ENCODE peak calls at places on chromosome 3, in four cellular contexts. C is fibroblast of pulmonary artery, Q is fibroblast of lung, V is left ventricle myocardium inferior. S is an unnamed sample.

GRCh38 chr3:141462176-141462859 is 24.5 kb upstream of the RASA2 start:
- DNase-seq in C (no peak), Q (no peak), V (no peak), S (no peak)

GRCh38 chr3:129888739-129889138 is 4.8 kb downstream of the TMCC1 start:
- DNase-seq in C (peak; percentile 83), Q (peak; percentile 97), V (no peak), S (peak; percentile 87)

GRCh38 chr3:155407971-155408370 is 114.5 kb upstream of the STRIT1 start:
- DNase-seq in C (no peak), Q (no peak), V (no peak), S (no peak)

GRCh38 chr3:143120716-143121239 is 1.2 kb downstream of the CHST2 start:
- DNase-seq in C (peak; percentile 50), Q (peak; percentile 43), V (no peak), S (no peak)

GRCh38 chr3:98086873-98087272 is at the start of gene OR5AC2:
- DNase-seq in C (no peak), Q (no peak), V (no peak), S (no peak)

GRCh38 chr3:48847053-48847585 is 555 bp downstream of the PRKAR2A start:
- DNase-seq in C (peak; percentile 79), Q (peak; percentile 79), V (peak; percentile 87), S (no peak)

GRCh38 chr3:48004694-48005093 is 11.5 kb downstream of the MAP4 start:
- DNase-seq in C (no peak), Q (no peak), V (no peak), S (no peak)

GRCh38 chr3:124768812-124769211 is 38.6 kb downstream of the UMPS start:
- DNase-seq in C (peak; percentile 29), Q (no peak), V (no peak), S (no peak)

GRCh38 chr3:15428539-15428938 is 1.1 kb downstream of the EAF1 start:
- DNase-seq in C (peak; percentile 62), Q (peak; percentile 79), V (no peak), S (peak; percentile 12)

GRCh38 chr3:161163297-161163696 is 57.8 kb upstream of the NMD3 start:
- DNase-seq in C (peak; percentile 93), Q (peak; percentile 99), V (no peak), S (peak; percentile 83)

GRCh38 chr3:55692958-55693558 is 206.0 kb upstream of the WNT5A start:
- DNase-seq in C (peak; percentile 4), Q (peak; percentile 61), V (no peak), S (peak; percentile 5)

GRCh38 chr3:153958635-153959320 is 162.4 kb upstream of the ARHGEF26 start:
- DNase-seq in C (peak; percentile 47), Q (peak; percentile 34), V (no peak), S (no peak)

GRCh38 chr3:42302924-42303634 is 37.1 kb upstream of the CCK start:
- DNase-seq in C (no peak), Q (no peak), V (no peak), S (no peak)

GRCh38 chr3:183987014-183987600 is 30.6 kb downstream of the ABCC5 start:
- DNase-seq in C (no peak), Q (no peak), V (no peak), S (no peak)

GRCh38 chr3:53264718-53265117 is 8.9 kb upstream of the TKT start:
- DNase-seq in C (no peak), Q (no peak), V (peak; percentile 48), S (no peak)

GRCh38 chr3:5388091-5388490 is 200.6 kb downstream of the EDEM1 start:
- DNase-seq in C (no peak), Q (no peak), V (no peak), S (no peak)

GRCh38 chr3:148648685-148649352 is 48.9 kb upstream of the AGTR1 start:
- DNase-seq in C (peak; percentile 74), Q (peak; percentile 82), V (no peak), S (no peak)

GRCh38 chr3:10997196-10997595 is 4.6 kb downstream of the SLC6A1 start:
- DNase-seq in C (no peak), Q (no peak), V (no peak), S (no peak)

GRCh38 chr3:42867138-42867537 is 8.5 kb downstream of the CYP8B1 start:
- DNase-seq in C (no peak), Q (no peak), V (no peak), S (no peak)

GRCh38 chr3:8482960-8483665 is 18.5 kb upstream of the LMCD1 start:
- DNase-seq in C (peak; percentile 96), Q (peak; percentile 99), V (peak; percentile 59), S (peak; percentile 96)

GRCh38 chr3:120182613-120183524 is 88.6 kb upstream of the GSK3B start:
- DNase-seq in C (peak; percentile 78), Q (no peak), V (no peak), S (no peak)

GRCh38 chr3:27357665-27358258 is 11.4 kb downstream of the NEK10 start:
- DNase-seq in C (peak; percentile 76), Q (peak; percentile 39), V (no peak), S (no peak)

GRCh38 chr3:30180305-30181275 is 425.8 kb upstream of the TGFBR2 start:
- DNase-seq in C (peak; percentile 53), Q (no peak), V (no peak), S (no peak)

GRCh38 chr3:140727886-140728285 is 50.0 kb downstream of the TRIM42 start:
- DNase-seq in C (no peak), Q (peak; percentile 12), V (no peak), S (no peak)

GRCh38 chr3:192684151-192684550 is 43.2 kb downstream of the FGF12 start:
- DNase-seq in C (no peak), Q (no peak), V (no peak), S (no peak)

GRCh38 chr3:86785381-86785780 is 205.6 kb downstream of the VGLL3 start:
- DNase-seq in C (peak; percentile 64), Q (peak; percentile 48), V (no peak), S (no peak)

GRCh38 chr3:65837604-65838003 is 201.1 kb downstream of the MAGI1 start:
- DNase-seq in C (no peak), Q (no peak), V (no peak), S (no peak)

GRCh38 chr3:170226426-170226960 is 4.3 kb downstream of the PRKCI start:
- DNase-seq in C (peak; percentile 25), Q (peak; percentile 65), V (no peak), S (peak; percentile 33)

GRCh38 chr3:156207802-156208685 is 87.7 kb downstream of the KCNAB1 start:
- DNase-seq in C (no peak), Q (peak; percentile 95), V (no peak), S (peak; percentile 73)

GRCh38 chr3:35254917-35255316 is 384.4 kb upstream of the ARPP21 start:
- DNase-seq in C (no peak), Q (no peak), V (no peak), S (no peak)

GRCh38 chr3:127085576-127085975 is 102.7 kb downstream of the PLXNA1 start:
- DNase-seq in C (no peak), Q (no peak), V (no peak), S (no peak)

GRCh38 chr3:147544290-147544689 is 135.1 kb downstream of the ZIC1 start:
- DNase-seq in C (no peak), Q (no peak), V (no peak), S (no peak)

GRCh38 chr3:102682761-102683160 is 247.9 kb downstream of the ZPLD1 start:
- DNase-seq in C (no peak), Q (no peak), V (no peak), S (no peak)

GRCh38 chr3:140391041-140391440 is 286.8 kb upstream of the TRIM42 start:
- DNase-seq in C (no peak), Q (no peak), V (no peak), S (no peak)

GRCh38 chr3:39056151-39056550 is 4.3 kb downstream of the WDR48 start:
- DNase-seq in C (no peak), Q (peak; percentile 43), V (no peak), S (no peak)

GRCh38 chr3:172257638-172258400 is 190.4 kb downstream of the GHSR start:
- DNase-seq in C (peak; percentile 42), Q (peak; percentile 93), V (no peak), S (peak; percentile 52)

GRCh38 chr3:195116393-195117185 is 154.4 kb downstream of the XXYLT1 start:
- DNase-seq in C (no peak), Q (no peak), V (no peak), S (no peak)

GRCh38 chr3:23128655-23129054 is 74.5 kb upstream of the UBE2E2 start:
- DNase-seq in C (no peak), Q (no peak), V (no peak), S (no peak)

GRCh38 chr3:185282696-185283373 is 29.0 kb upstream of the EHHADH start:
- DNase-seq in C (peak; percentile 96), Q (peak; percentile 94), V (peak; percentile 96), S (peak; percentile 55)
- TF ChIP-seq CTCF in C (no peak), Q (no peak), V (no peak), S (no peak)

GRCh38 chr3:174023445-174023844 is 625.9 kb downstream of the NLGN1 start:
- DNase-seq in C (no peak), Q (peak; percentile 67), V (no peak), S (no peak)

GRCh38 chr3:174028673-174029072 is 631.1 kb downstream of the NLGN1 start:
- DNase-seq in C (no peak), Q (no peak), V (no peak), S (no peak)
- H3K4me3 ChIP-seq in C (no peak overlapping the region), Q (no peak overlapping the region), V (no peak overlapping the region), S (no peak overlapping the region)

GRCh38 chr3:12782172-12782815 is 14.2 kb upstream of the CAND2 start:
- DNase-seq in C (peak; percentile 46), Q (peak; percentile 63), V (no peak), S (no peak)

GRCh38 chr3:12785096-12785495 is 11.4 kb upstream of the CAND2 start:
- DNase-seq in C (no peak), Q (no peak), V (no peak), S (no peak)

GRCh38 chr3:12775226-12775625 is 16.2 kb upstream of the TMEM40 start:
- DNase-seq in C (no peak), Q (no peak), V (no peak), S (no peak)

GRCh38 chr3:12780776-12781175 is 15.7 kb upstream of the CAND2 start:
- DNase-seq in C (no peak), Q (peak; percentile 36), V (no peak), S (no peak)
- TF ChIP-seq CTCF in C (no peak), Q (no peak), V (no peak), S (no peak)

GRCh38 chr3:18770800-18771199 is 345.7 kb upstream of the SATB1 start:
- DNase-seq in C (no peak), Q (no peak), V (no peak), S (no peak)
- H3K4me3 ChIP-seq in C (no peak overlapping the region), Q (no peak overlapping the region), V (no peak overlapping the region), S (no peak overlapping the region)